ENCODE peak calls at places on chromosome 12, in ten cellular contexts. C, R, K, S, P, X, J, Z, Y and N are unnamed samples.

GRCh38 chr12:46271846-46272245 is 3.0 kb upstream of the SLC38A1 start:
- DNase-seq in X (no peak), Z (no peak), C (no peak), S (no peak), R (no peak), P (no peak), Y (no peak), J (no peak), K (no peak), N (peak; percentile 48)

GRCh38 chr12:28378749-28379148 is 188.5 kb downstream of the CCDC91 start:
- DNase-seq in Z (peak; percentile 91), R (no peak), S (no peak), J (no peak), X (no peak), P (no peak), C (no peak), Y (no peak), K (no peak), N (no peak)

GRCh38 chr12:46661161-46661845 is 164.5 kb downstream of the SLC38A4 start:
- DNase-seq in Y (peak; percentile 50), J (no peak), C (no peak), X (no peak), K (peak; percentile 44), Z (peak; percentile 94), S (peak; percentile 60), P (peak; percentile 32), R (peak; percentile 48), N (peak; percentile 83)

GRCh38 chr12:68792952-68793351 is 15.0 kb upstream of the MDM2 start:
- DNase-seq in R (peak; percentile 66), S (no peak), P (no peak), C (no peak), Y (peak; percentile 34), K (peak; percentile 42), X (no peak), Z (peak; percentile 43), J (no peak), N (peak; percentile 23)

GRCh38 chr12:127588224-127588623 is 678.7 kb upstream of the TMEM132C start:
- DNase-seq in K (no peak), C (no peak), Y (no peak), J (no peak), P (no peak), R (no peak), X (no peak), S (no peak), Z (peak; percentile 0), N (no peak)

GRCh38 chr12:71746983-71747611 is 7.6 kb upstream of the RAB21 start:
- DNase-seq in Y (peak; percentile 70), R (peak; percentile 45), J (peak; percentile 33), Z (peak; percentile 80), P (peak; percentile 40), C (no peak), S (peak; percentile 28), X (no peak), K (peak; percentile 62), N (peak; percentile 72)

GRCh38 chr12:115149685-115150378 is 465.9 kb upstream of the TBX3 start:
- DNase-seq in Z (peak; percentile 77), K (no peak), R (no peak), C (no peak), Y (no peak), P (no peak), X (no peak), J (no peak), S (no peak), N (no peak)

GRCh38 chr12:110431957-110432587 is 18.1 kb downstream of the ARPC3 start:
- DNase-seq in C (no peak), Z (no peak), K (no peak), S (no peak), Y (no peak), R (no peak), X (no peak), P (no peak), J (no peak), N (no peak)

GRCh38 chr12:116370004-116370404 is 92.5 kb upstream of the MED13L start:
- DNase-seq in X (no peak), J (no peak), Y (no peak), R (no peak), C (no peak), P (no peak), K (no peak), S (no peak), Z (peak; percentile 89), N (no peak)

GRCh38 chr12:22287776-22288621 is 46.5 kb downstream of the ST8SIA1 start:
- DNase-seq in Y (peak; percentile 4), K (peak; percentile 6), C (no peak), R (no peak), J (no peak), X (no peak), P (no peak), Z (peak; percentile 51), S (no peak), N (no peak)

GRCh38 chr12:70798016-70798768 is 122.3 kb downstream of the PTPRR start:
- DNase-seq in K (no peak), X (no peak), Y (no peak), R (no peak), J (no peak), S (no peak), P (no peak), Z (no peak), C (no peak), N (no peak)

GRCh38 chr12:48198619-48198973 is 4.5 kb downstream of the OR10AD1 start:
- DNase-seq in J (peak; percentile 42), S (peak; percentile 46), R (no peak), P (peak; percentile 69), K (no peak), C (peak; percentile 2), Y (no peak), X (no peak), Z (peak; percentile 42), N (no peak)

GRCh38 chr12:48197967-48198618 is 5.0 kb downstream of the OR10AD1 start:
- DNase-seq in X (peak; percentile 75), S (peak; percentile 98), R (peak; percentile 80), K (peak; percentile 81), C (peak; percentile 84), Y (peak; percentile 88), J (peak; percentile 98), P (peak; percentile 98), Z (peak; percentile 97), N (no peak)

GRCh38 chr12:48198985-48199384 is 4.1 kb downstream of the OR10AD1 start:
- DNase-seq in J (no peak), R (no peak), S (no peak), X (no peak), C (no peak), P (no peak), Z (no peak), K (no peak), Y (no peak), N (no peak)

GRCh38 chr12:48201091-48201490 is 2.0 kb downstream of the OR10AD1 start:
- DNase-seq in J (no peak), X (no peak), K (no peak), P (no peak), C (no peak), R (no peak), Z (no peak), S (no peak), Y (no peak), N (no peak)

GRCh38 chr12:48199784-48200198 is 3.3 kb downstream of the OR10AD1 start:
- DNase-seq in K (peak; percentile 30), Y (no peak), X (no peak), S (no peak), Z (peak; percentile 57), P (peak; percentile 17), J (no peak), R (no peak), C (no peak), N (no peak)
- H3K4me1 ChIP-seq in K (peaks cover 28% of the 10 kb centered on the region), Y (peaks cover 26% of the 10 kb centered on the region), X (peaks cover 20% of the 10 kb centered on the region), S (peaks cover 36% of the 10 kb centered on the region), Z (no peaks in the 10 kb centered on the region), P (peaks cover 19% of the 10 kb centered on the region), J (peaks cover 4% of the 10 kb centered on the region), R (peaks cover 3% of the 10 kb centered on the region), C (peaks cover 22% of the 10 kb centered on the region), N (no peaks in the 10 kb centered on the region)

DNA sequence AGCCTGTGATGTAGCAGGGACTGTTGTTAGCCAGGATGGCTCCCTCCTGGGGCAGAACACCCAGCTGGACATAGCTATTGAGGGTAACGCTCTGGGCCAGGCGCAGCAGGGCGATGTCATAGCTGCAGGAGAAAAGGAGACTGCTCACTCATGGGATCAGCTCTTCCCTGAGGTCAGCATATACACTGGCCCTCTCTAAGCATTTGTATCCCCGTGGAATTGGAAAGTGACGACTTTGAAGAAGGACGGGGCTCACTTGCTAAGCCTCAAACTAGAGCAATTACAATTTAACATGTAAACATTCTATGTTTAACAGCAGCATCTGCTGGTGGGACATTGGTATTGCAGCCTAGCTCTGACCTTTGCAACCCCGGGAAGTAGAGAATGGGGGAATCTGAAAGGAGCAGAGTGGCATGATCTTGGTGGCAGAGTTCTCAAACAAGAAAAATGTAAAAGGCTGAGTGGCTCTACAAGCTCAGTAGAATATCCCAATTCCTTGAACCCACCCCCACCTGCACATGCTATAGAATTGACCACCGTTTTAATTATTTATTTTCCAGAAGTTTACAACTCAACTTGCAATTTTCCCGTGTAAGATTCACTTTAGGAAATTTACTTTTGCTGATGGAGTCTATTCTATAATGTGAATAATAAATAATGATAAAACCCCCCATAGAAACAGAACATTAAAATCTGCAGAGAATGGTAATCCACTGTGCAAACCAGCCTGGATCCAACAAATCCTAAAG is 5.0 kb downstream of the CELA1 start:
- DNase-seq in J (peak; percentile 75), R (peak; percentile 65), Y (peak; percentile 78), K (peak; percentile 78), Z (peak; percentile 79), C (peak; percentile 32), P (peak; percentile 65), X (peak; percentile 54), S (peak; percentile 59), N (peak; percentile 86)
- H3K4me3 ChIP-seq in J (peak overlapping the region; percentile 13), R (no peak overlapping the region), Y (peak overlapping the region; percentile 69), K (peak overlapping the region; percentile 6), Z (no peak overlapping the region), C (peak overlapping the region; percentile 11), P (no peak overlapping the region), X (no peak overlapping the region), S (no peak overlapping the region), N (no peak overlapping the region)

GRCh38 chr12:107775093-107775721 is 703 bp downstream of the ASCL4 start:
- DNase-seq in R (no peak), Z (no peak), S (no peak), Y (no peak), P (no peak), K (no peak), C (no peak), J (peak; percentile 37), X (no peak), N (no peak)
- H3K27me3 ChIP-seq in R (peaks cover 4% of the 10 kb centered on the region), Z (peaks cover 92% of the 10 kb centered on the region), S (peaks cover 81% of the 10 kb centered on the region), Y (peaks cover 31% of the 10 kb centered on the region), P (peaks cover 37% of the 10 kb centered on the region), K (peaks cover 9% of the 10 kb centered on the region), C (no peaks in the 10 kb centered on the region), J (peaks cover 54% of the 10 kb centered on the region), X (peaks cover 20% of the 10 kb centered on the region), N (peaks cover 8% of the 10 kb centered on the region)

DNA sequence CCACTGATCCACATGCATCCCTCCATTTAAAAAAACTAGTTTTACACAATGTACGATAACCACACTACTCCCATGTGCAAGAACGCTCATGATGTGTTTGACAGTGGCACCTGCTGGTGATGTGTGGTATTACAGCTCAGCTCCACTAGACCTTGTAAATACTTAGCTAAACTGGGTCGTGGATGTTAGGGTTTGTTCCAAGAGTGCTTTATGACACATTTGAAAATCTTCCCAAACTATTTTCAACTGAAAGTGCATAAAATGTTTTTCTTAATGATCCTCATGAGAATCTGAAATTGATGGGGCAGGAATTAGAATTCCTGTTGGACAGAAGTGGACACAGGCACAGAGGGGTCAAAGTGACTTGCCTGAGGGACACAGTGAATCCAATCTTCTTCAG is 99.2 kb downstream of the SCARB1 start:
- DNase-seq in J (no peak), S (no peak), R (no peak), C (no peak), X (no peak), P (no peak), K (no peak), Z (peak; percentile 93), Y (no peak), N (peak; percentile 93)
- H3K4me1 ChIP-seq in J (peaks cover 20% of the 10 kb centered on the region), S (peaks cover 68% of the 10 kb centered on the region), R (peaks cover 5% of the 10 kb centered on the region), C (no peaks in the 10 kb centered on the region), X (peaks cover 4% of the 10 kb centered on the region), P (peaks cover 7% of the 10 kb centered on the region), K (no peaks in the 10 kb centered on the region), Z (peaks cover 14% of the 10 kb centered on the region), Y (peaks cover 4% of the 10 kb centered on the region), N (peaks cover 41% of the 10 kb centered on the region)